ENCODE peak calls at places on chromosomes 1 and 21, in ten cellular contexts. T is stimulated activated CD4-positive, alpha-beta T cell treated with anti-CD3 and anti-CD28 coated beads, Interleukin-1b, Interleukin-23, amount 100 ng/mL, for 4 hours; U is suprapubic skin; H is anterior cingulate cortex; M is kidney; V is lower lobe of right lung; N is B cell; J is mucosa of gallbladder; Q is stimulated activated CD8-positive, alpha-beta memory T cell treated with anti-CD3 and anti-CD28 coated beads, Interleukin-7, amount 100 ng/mL, for 24 hours; O is pulmonary artery endothelial cell. Z is an unnamed sample.

GRCh38 chr1:187010571-187011309 is 182.0 kb downstream of the PLA2G4A start:
- DNase-seq in Q (no peak), N (no peak), H (no peak), J (no peak), T (no peak), V (no peak), O (no peak), U (no peak), M (no peak), Z (no peak)

GRCh38 chr1:201386208-201386607 is 8.7 kb upstream of the TNNT2 start:
- DNase-seq in O (no peak), H (no peak), T (no peak), N (no peak), Q (no peak), V (no peak), J (no peak), M (no peak), U (no peak), Z (no peak)

GRCh38 chr1:81703736-81704463 is 96.8 kb upstream of the ADGRL2 start:
- DNase-seq in V (no peak), T (no peak), U (no peak), O (peak; percentile 30), N (no peak), M (no peak), H (no peak), J (no peak), Q (no peak), Z (no peak)

GRCh38 chr1:65910432-65910831 is 117.7 kb downstream of the PDE4B start:
- DNase-seq in J (no peak), N (no peak), O (no peak), U (no peak), Q (no peak), H (no peak), M (no peak), T (no peak), V (no peak), Z (no peak)

GRCh38 chr1:44798481-44799365 is 1.5 kb upstream of the PLK3 start:
- DNase-seq in N (no peak), M (peak; percentile 69), Q (no peak), U (peak; percentile 68), T (no peak), H (no peak), V (peak; percentile 47), O (no peak), J (no peak), Z (no peak)

GRCh38 chr1:243246916-243247315 is 8.2 kb downstream of the CEP170 start:
- DNase-seq in N (peak; percentile 58), U (no peak), V (no peak), Q (no peak), M (no peak), H (no peak), J (no peak), T (no peak), O (no peak), Z (no peak)

GRCh38 chr1:112058815-112059450 is 69.5 kb upstream of the KCND3 start:
- DNase-seq in N (no peak), T (no peak), U (no peak), J (no peak), M (no peak), V (no peak), Q (no peak), H (no peak), O (no peak), Z (no peak)

GRCh38 chr1:30477588-30477987 is 245.8 kb downstream of the MATN1 start:
- DNase-seq in U (peak; percentile 27), T (no peak), N (no peak), V (no peak), O (no peak), M (no peak), Q (no peak), J (no peak), H (no peak), Z (no peak)

GRCh38 chr21:42439284-42440186 is 35.8 kb downstream of the UBASH3A start:
- DNase-seq in U (no peak), N (no peak), J (no peak), Q (no peak), O (no peak), T (no peak), H (no peak), V (no peak), M (peak; percentile 48), Z (peak; percentile 80)

GRCh38 chr1:237287876-237288517 is 246.0 kb downstream of the RYR2 start:
- DNase-seq in U (no peak), J (no peak), O (no peak), Q (no peak), M (no peak), H (no peak), V (no peak), T (no peak), N (no peak), Z (no peak)

GRCh38 chr1:214349781-214350180 is 68.8 kb downstream of the SMYD2 start:
- DNase-seq in N (no peak), T (no peak), V (no peak), M (no peak), O (no peak), Q (no peak), J (no peak), H (no peak), U (no peak), Z (no peak)

GRCh38 chr21:37208056-37208705 is 59.0 kb downstream of the VPS26C start:
- DNase-seq in H (peak; percentile 75), T (peak; percentile 20), N (peak; percentile 79), M (peak; percentile 88), Q (no peak), J (peak; percentile 24), V (peak; percentile 85), U (no peak), O (no peak), Z (no peak)

GRCh38 chr1:72285074-72285425 is 2.7 kb upstream of the NEGR1 start:
- DNase-seq in Q (no peak), N (no peak), T (no peak), H (no peak), M (no peak), U (peak; percentile 56), O (no peak), V (no peak), J (peak; percentile 14), Z (no peak)

GRCh38 chr1:33327587-33328325 is 6.9 kb upstream of the A3GALT2 start:
- DNase-seq in N (no peak), U (peak; percentile 65), J (peak; percentile 67), Q (no peak), M (peak; percentile 69), H (peak; percentile 23), V (peak; percentile 76), O (no peak), T (no peak), Z (no peak)

GRCh38 chr1:100277866-100278265 is 11.8 kb downstream of the RTCA start:
- DNase-seq in J (no peak), U (no peak), Q (no peak), V (no peak), M (no peak), T (no peak), H (no peak), N (no peak), O (no peak), Z (no peak)